ENCODE peak calls at places on chromosomes 11 and 22, in eight cellular contexts. G is bronchial epithelial cell, M is left ventricle myocardium inferior, X is colonic mucosa, U is A549, T is BE2C, Q is GM12878, L is HFFc6. C is an unnamed sample.

GRCh38 chr11:102487214-102487613 is 34.6 kb upstream of the TMEM123 start:
- DNase-seq in G (no peak), M (no peak), X (no peak), U (no peak), T (no peak), Q (no peak), L (no peak), C (no peak)

GRCh38 chr11:111922803-111923202 is 4.1 kb downstream of the C11orf52 start:
- DNase-seq in G (peak), M (no peak), X (peak), U (no peak), T (no peak), Q (no peak), L (peak), C (no peak)

GRCh38 chr11:1151366-1152315 is 6.1 kb upstream of the MUC5AC start:
- DNase-seq in G (no peak), M (no peak), X (peak), U (no peak), T (no peak), Q (no peak), L (no peak), C (no peak)

GRCh38 chr11:2779981-2780849 is 80.4 kb upstream of the KCNQ1OT1 start:
- DNase-seq in G (no peak), M (peak), X (peak), U (no peak), T (no peak), Q (no peak), L (no peak), C (no peak)

GRCh38 chr11:109865558-109866186 is 227.5 kb upstream of the ZC3H12C start:
- DNase-seq in G (peak), M (peak), X (peak), U (no peak), T (no peak), Q (no peak), L (no peak), C (no peak)

GRCh38 chr22:46613606-46613997 is 6.6 kb upstream of the GRAMD4 start:
- DNase-seq in G (no peak), M (no peak), X (no peak), U (no peak), T (no peak), Q (peak), L (no peak), C (no peak)

GRCh38 chr11:60130496-60130895 is 42.0 kb downstream of the MS4A2 start:
- DNase-seq in G (peak), M (no peak), X (peak), U (peak), T (no peak), Q (no peak), L (peak), C (peak)

GRCh38 chr11:69729252-69729651 is 25.4 kb upstream of the FGF19 start:
- DNase-seq in G (no peak), M (no peak), X (no peak), U (no peak), T (no peak), Q (no peak), L (no peak), C (no peak)

GRCh38 chr22:45083659-45084305 is 74.0 kb upstream of the PHF21B start:
- DNase-seq in G (peak), M (no peak), X (no peak), U (no peak), T (no peak), Q (no peak), L (peak), C (no peak)

GRCh38 chr11:124301482-124301881 is 12.3 kb downstream of the OR8D1 start:
- DNase-seq in G (peak), M (no peak), X (no peak), U (no peak), T (no peak), Q (no peak), L (no peak), C (no peak)

GRCh38 chr11:86523738-86524602 is 148.4 kb downstream of the ME3 start:
- DNase-seq in G (peak), M (no peak), X (no peak), U (peak), T (no peak), Q (no peak), L (peak), C (no peak)

GRCh38 chr22:35170716-35171697 is 86.3 kb upstream of the HMGXB4 start:
- DNase-seq in G (no peak), M (no peak), X (no peak), U (no peak), T (no peak), Q (no peak), L (no peak), C (no peak)

GRCh38 chr11:130162733-130163132 is 3.2 kb downstream of the ST14 start:
- DNase-seq in G (peak), M (no peak), X (peak), U (no peak), T (no peak), Q (no peak), L (no peak), C (no peak)

GRCh38 chr22:16789860-16790493 is 35.2 kb downstream of the XKR3 start:
- DNase-seq in G (no peak), M (no peak), X (no peak), U (no peak), T (no peak), Q (no peak), L (no peak), C (no peak)

GRCh38 chr11:65454696-65455456 is 32.3 kb downstream of the NEAT1 start:
- DNase-seq in G (peak), M (peak), X (peak), U (peak), T (peak), Q (peak), L (peak), C (peak)

GRCh38 chr11:17298302-17298701 is 21.8 kb downstream of the NUCB2 start:
- DNase-seq in G (no peak), M (no peak), X (no peak), U (no peak), T (no peak), Q (no peak), L (no peak), C (no peak)

GRCh38 chr11:35099278-35100018 is 39.5 kb upstream of the CD44 start:
- DNase-seq in G (peak), M (no peak), X (no peak), U (no peak), T (no peak), Q (no peak), L (peak), C (no peak)

GRCh38 chr11:23574149-23574548 is 713.9 kb upstream of the CCDC179 start:
- DNase-seq in G (no peak), M (no peak), X (no peak), U (no peak), T (no peak), Q (no peak), L (no peak), C (no peak)

GRCh38 chr11:112343368-112344039 is 82.8 kb upstream of the PLET1 start:
- DNase-seq in G (peak), M (no peak), X (no peak), U (no peak), T (no peak), Q (no peak), L (no peak), C (no peak)

GRCh38 chr11:72924568-72925190 is 110.5 kb downstream of the ATG16L2 start:
- DNase-seq in G (peak), M (no peak), X (no peak), U (peak), T (no peak), Q (peak), L (peak), C (no peak)

GRCh38 chr11:66981976-66982578 is 7.0 kb downstream of the C11orf86 start:
- DNase-seq in G (peak), M (peak), X (peak), U (peak), T (peak), Q (no peak), L (peak), C (no peak)

GRCh38 chr22:19879651-19879995 is 24.9 kb upstream of the GNB1L start:
- DNase-seq in G (no peak), M (no peak), X (no peak), U (no peak), T (no peak), Q (no peak), L (no peak), C (no peak)

GRCh38 chr11:131511794-131512193 is 141.4 kb downstream of the NTM start:
- DNase-seq in G (peak), M (no peak), X (peak), U (no peak), T (no peak), Q (no peak), L (no peak), C (peak)

GRCh38 chr11:114296190-114296978 is at the start of gene NNMT:
- DNase-seq in G (peak), M (peak), X (peak), U (no peak), T (no peak), Q (no peak), L (peak), C (no peak)

GRCh38 chr11:74611369-74611861 is 19.0 kb downstream of the POLD3 start:
- DNase-seq in G (peak), M (no peak), X (no peak), U (peak), T (no peak), Q (no peak), L (peak), C (no peak)
- TF ChIP-seq CTCF in G (peak), M (peak), X (peak), U (peak), T (peak), Q (peak), L (peak), C (peak)

DNA sequence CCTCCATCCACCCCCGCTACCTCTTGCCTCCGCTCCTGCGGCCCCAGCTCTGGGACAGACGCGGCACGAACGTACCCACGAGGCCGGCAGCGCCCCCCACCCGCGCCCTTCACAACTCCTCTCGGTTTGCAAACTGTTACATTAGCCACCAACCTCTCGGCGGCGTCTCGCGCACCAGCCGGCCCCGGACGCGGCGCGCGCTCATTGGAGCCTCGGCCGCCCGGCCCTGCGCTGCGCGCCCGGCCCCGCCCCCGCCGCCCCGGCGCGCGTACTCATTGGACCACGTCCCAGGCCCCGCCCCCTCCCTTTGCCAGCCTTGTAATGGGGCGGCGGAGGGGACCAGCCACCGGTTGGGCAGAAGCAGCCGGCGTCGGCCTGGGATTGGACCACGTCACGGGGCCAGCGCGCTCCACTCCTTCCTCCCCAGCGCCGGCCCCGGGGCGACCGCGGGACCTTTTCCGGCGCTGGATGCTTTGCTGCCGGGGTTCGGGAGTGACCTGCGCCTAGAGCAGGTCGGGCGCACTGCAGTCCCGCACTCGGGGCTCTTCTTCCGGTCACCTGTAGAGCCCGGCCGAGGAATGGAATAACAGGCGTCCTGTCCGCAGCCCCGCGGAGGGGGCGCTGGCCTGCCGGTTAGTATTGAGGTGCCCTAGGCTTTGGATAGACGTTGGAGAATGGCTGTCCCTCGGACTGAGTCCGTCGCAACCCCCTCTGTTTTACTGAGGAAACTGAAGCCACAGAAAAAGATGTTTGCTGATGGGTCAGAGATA is at the start of gene HYOU1:
- DNase-seq in G (peak), M (peak), X (peak), U (peak), T (peak), Q (peak), L (peak), C (peak)
- TF ChIP-seq CTCF in G (peak), M (no peak), X (no peak), U (no peak), T (peak), Q (peak), L (peak), C (peak)

DNA sequence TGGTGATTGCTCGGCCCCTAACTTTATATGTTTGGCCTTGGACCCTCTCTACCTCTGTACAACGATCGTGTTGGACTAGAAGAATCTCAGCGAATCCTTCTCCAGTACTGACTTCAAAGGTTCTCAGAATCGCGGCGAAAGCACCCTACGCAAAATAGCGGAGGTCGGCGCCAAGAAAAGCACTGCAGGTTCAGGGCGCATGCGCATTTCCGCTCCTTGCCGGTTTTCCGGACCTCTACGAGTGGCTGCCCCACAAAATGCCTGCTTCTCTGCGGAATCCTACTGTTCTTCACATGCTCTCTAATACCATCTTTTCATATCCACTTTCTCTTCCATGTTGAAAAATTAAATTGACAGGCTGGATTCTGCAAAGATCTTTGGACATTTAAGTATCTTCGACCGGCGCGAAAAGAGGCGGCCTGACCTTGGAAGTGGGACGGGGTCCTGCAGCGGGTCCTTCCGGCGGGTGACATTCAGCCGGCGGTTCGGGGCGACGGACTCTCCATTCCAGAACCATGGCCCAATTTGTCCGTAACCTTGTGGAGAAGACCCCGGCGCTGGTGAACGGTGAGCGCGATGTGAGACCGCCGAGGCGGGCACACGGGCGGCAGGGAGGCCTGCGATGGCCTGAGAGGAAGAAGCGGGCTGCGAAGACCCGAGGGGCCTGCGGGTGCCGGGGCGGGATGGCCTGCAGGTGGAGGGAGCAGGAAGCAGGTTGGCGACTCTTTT is at the start of gene ATP5MG:
- DNase-seq in G (peak), M (peak), X (peak), U (peak), T (peak), Q (peak), L (peak), C (peak)
- TF ChIP-seq CTCF in G (peak), M (peak), X (no peak), U (no peak), T (peak), Q (no peak), L (peak), C (no peak)

GRCh38 chr11:132683602-132684001 is 848.7 kb downstream of the OPCML start:
- DNase-seq in G (no peak), M (no peak), X (no peak), U (no peak), T (no peak), Q (no peak), L (no peak), C (no peak)
- TF ChIP-seq CTCF in G (no peak), M (no peak), X (no peak), U (no peak), T (no peak), Q (no peak), L (no peak), C (no peak)

GRCh38 chr22:37547249-37547741 is 13.0 kb upstream of the CDC42EP1 start:
- DNase-seq in G (no peak), M (no peak), X (no peak), U (no peak), T (no peak), Q (no peak), L (no peak), C (no peak)

GRCh38 chr22:37544955-37545702 is 15.2 kb upstream of the CDC42EP1 start:
- DNase-seq in G (peak), M (peak), X (peak), U (peak), T (peak), Q (no peak), L (peak), C (peak)

GRCh38 chr22:37545703-37546435 is 14.4 kb upstream of the CDC42EP1 start:
- DNase-seq in G (peak), M (peak), X (peak), U (peak), T (no peak), Q (no peak), L (peak), C (peak)

GRCh38 chr22:37549704-37550059 is 10.6 kb upstream of the CDC42EP1 start:
- DNase-seq in G (no peak), M (no peak), X (no peak), U (no peak), T (no peak), Q (no peak), L (peak), C (no peak)

DNA sequence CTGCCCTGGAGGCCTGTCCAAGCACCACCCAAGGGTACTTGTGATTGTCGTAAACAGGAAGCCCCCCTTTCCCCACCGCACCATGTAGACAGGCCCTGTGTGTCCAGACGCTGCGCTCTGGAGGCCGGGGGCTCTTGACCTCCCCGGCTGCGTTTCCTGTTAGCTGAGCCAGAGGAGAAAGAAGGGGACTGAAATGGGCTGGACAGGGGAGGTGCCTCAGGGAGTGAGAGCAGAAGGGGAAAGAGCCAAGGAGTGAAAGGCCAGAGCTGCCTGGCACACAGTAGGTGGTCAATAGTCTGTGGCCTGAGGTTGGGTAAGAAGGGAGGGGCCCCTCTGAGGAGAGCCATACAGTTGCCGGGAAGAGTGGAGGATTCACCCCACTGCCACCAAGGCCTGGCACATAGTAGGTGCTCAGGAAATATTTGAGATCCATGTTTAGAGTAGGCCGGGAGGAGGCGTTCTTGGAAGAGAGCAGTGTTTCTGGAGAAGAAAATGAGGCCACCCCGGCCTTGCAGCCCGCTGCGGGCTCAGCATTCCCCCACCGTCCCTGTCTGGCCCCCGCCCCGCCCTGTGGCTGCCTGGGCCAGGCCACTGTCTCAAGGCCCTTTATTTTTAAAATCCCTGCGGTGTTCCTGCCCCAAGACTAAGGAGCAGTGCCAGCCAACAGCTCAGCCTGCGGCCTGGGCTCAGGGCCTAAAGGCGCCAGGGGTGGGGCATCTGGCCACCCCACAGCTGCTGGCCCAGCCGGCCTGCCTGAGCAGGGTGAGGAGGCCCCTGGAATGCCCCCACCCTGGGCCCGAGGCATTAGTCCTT is 13.6 kb upstream of the CDC42EP1 start:
- DNase-seq in G (no peak), M (peak), X (peak), U (no peak), T (no peak), Q (no peak), L (peak), C (no peak)
- TF ChIP-seq CTCF in G (no peak), M (peak), X (no peak), U (no peak), T (no peak), Q (no peak), L (peak), C (no peak)

C was measured in nephron progenitor cell.